ENCODE peak calls at places on chromosomes 4 and X, in eight cellular contexts. M is CD4-positive, alpha-beta T cell; B is H7; Z is stimulated activated naive B cell treated with anti-CD40 and anti-IgM and Interleukin-4, amounts not matched to agents 10 μg/mL and 1 μg/mL and 100 μg/mL, for 72 hours; X is aorta; O is mucosa of gallbladder; C is kidney tubule cell; Q is Peyer's patch. V is an unnamed sample.
A peak's percentile ranks its signal among the peaks of the same experiment; 100 is the strongest.

GRCh38 chr4:101331017-101331416 is 16.3 kb downstream of the PPP3CA start:
- DNase-seq in M (no peak), B (no peak), Z (no peak), X (no peak), O (no peak), C (peak; percentile 43), Q (no peak), V (no peak)

GRCh38 chr4:112085156-112086035 is 59.9 kb upstream of the FAM241A start:
- DNase-seq in M (no peak), B (no peak), Z (no peak), X (no peak), O (no peak), C (no peak), Q (no peak), V (no peak)

GRCh38 chr4:112266823-112267222 is 18.9 kb downstream of the TIFA start:
- DNase-seq in M (no peak), B (no peak), Z (no peak), X (no peak), O (no peak), C (no peak), Q (no peak), V (peak; percentile 18)

GRCh38 chr4:174080361-174080760 is 203.1 kb downstream of the FBXO8 start:
- DNase-seq in M (no peak), B (no peak), Z (no peak), X (no peak), O (no peak), C (no peak), Q (no peak), V (no peak)

GRCh38 chr4:81600511-81601269 is 129.0 kb upstream of the RASGEF1B start:
- DNase-seq in M (no peak), B (no peak), Z (no peak), X (no peak), O (peak; percentile 50), C (no peak), Q (no peak), V (peak; percentile 42)

GRCh38 chr4:185839204-185839712 is 27.3 kb upstream of the SORBS2 start:
- DNase-seq in M (no peak), B (peak; percentile 67), Z (no peak), X (peak; percentile 79), O (peak; percentile 55), C (peak; percentile 97), Q (no peak), V (peak; percentile 77)

GRCh38 chr4:3713817-3714641 is 52.2 kb upstream of the ADRA2C start:
- DNase-seq in M (no peak), B (no peak), Z (no peak), X (peak; percentile 53), O (no peak), C (no peak), Q (no peak), V (no peak)

GRCh38 chr4:138616775-138617174 is 374.6 kb upstream of the SLC7A11 start:
- DNase-seq in M (no peak), B (no peak), Z (no peak), X (no peak), O (no peak), C (no peak), Q (no peak), V (no peak)

GRCh38 chrX:96705905-96706304 is 21.3 kb downstream of the DIAPH2 start:
- DNase-seq in M (no peak), B (no peak), Z (no peak), X (no peak), O (no peak), C (no peak), Q (no peak), V (no peak)

GRCh38 chr4:14375816-14376215 is 626.5 kb upstream of the CPEB2 start:
- DNase-seq in M (no peak), B (no peak), Z (no peak), X (no peak), O (no peak), C (peak; percentile 64), Q (no peak), V (no peak)

GRCh38 chrX:41459714-41460113 is 12.6 kb downstream of the NYX start:
- DNase-seq in M (no peak), B (no peak), Z (no peak), X (no peak), O (no peak), C (no peak), Q (no peak), V (no peak)

GRCh38 chrX:153886915-153887314 is 942 bp upstream of the L1CAM start:
- DNase-seq in M (no peak), B (no peak), Z (no peak), X (no peak), O (no peak), C (peak; percentile 76), Q (no peak), V (no peak)

GRCh38 chr4:111639120-111639519 is 506.1 kb upstream of the FAM241A start:
- DNase-seq in M (no peak), B (no peak), Z (no peak), X (no peak), O (no peak), C (no peak), Q (no peak), V (no peak)